ENCODE peak calls at places on chromosomes 4 and X, in seven cellular contexts. I is choroid plexus epithelial cell, U is neural progenitor cell, P is neural crest cell, D is psoas muscle, G is HFFc6, B is lower leg skin. V is an unnamed sample.

GRCh38 chr4:40190880-40191815 is 5.7 kb upstream of the RHOH start:
- DNase-seq in U (no peak), B (no peak), D (no peak), I (no peak), G (no peak), P (no peak), V (no peak)

GRCh38 chr4:81565137-81565870 is 93.6 kb upstream of the RASGEF1B start:
- DNase-seq in I (peak; percentile 47), D (peak; percentile 86), U (peak; percentile 34), G (no peak), B (peak; percentile 96), P (peak; percentile 20), V (no peak)

GRCh38 chr4:150569384-150569987 is 12.5 kb upstream of the MAB21L2 start:
- DNase-seq in U (no peak), I (peak; percentile 83), B (no peak), P (no peak), D (no peak), G (peak; percentile 33), V (no peak)

GRCh38 chr4:60938181-60938580 is 261.9 kb upstream of the ADGRL3 start:
- DNase-seq in D (no peak), I (no peak), P (no peak), U (no peak), G (no peak), B (no peak), V (no peak)

GRCh38 chrX:56069299-56069941 is 162.7 kb upstream of the KLF8 start:
- DNase-seq in P (no peak), B (no peak), G (no peak), I (no peak), U (no peak), D (no peak), V (no peak)

GRCh38 chr4:184689681-184690080 is 40.1 kb downstream of the PRIMPOL start:
- DNase-seq in G (no peak), I (peak; percentile 51), B (no peak), P (no peak), D (no peak), U (no peak), V (no peak)

GRCh38 chr4:15198070-15198727 is 195.9 kb downstream of the CPEB2 start:
- DNase-seq in D (no peak), I (peak; percentile 88), P (no peak), U (no peak), G (no peak), B (no peak), V (no peak)

GRCh38 chr4:88674989-88675388 is 22.6 kb downstream of the NAP1L5 start:
- DNase-seq in P (no peak), I (peak; percentile 50), B (no peak), U (no peak), D (no peak), G (no peak), V (peak; percentile 43)

GRCh38 chr4:89599026-89599425 is 237.9 kb downstream of the SNCA start:
- DNase-seq in G (no peak), I (peak; percentile 2), B (no peak), P (no peak), D (no peak), U (no peak), V (no peak)

GRCh38 chrX:136659174-136659573 is 11.2 kb downstream of the CD40LG start:
- DNase-seq in B (no peak), U (no peak), P (no peak), D (no peak), G (no peak), I (no peak), V (no peak)

GRCh38 chrX:37423864-37424569 is 74.9 kb downstream of the PRRG1 start:
- DNase-seq in P (no peak), D (no peak), U (no peak), G (peak; percentile 18), I (peak; percentile 50), B (no peak), V (no peak)

GRCh38 chrX:74383611-74384010 is 37.7 kb upstream of the SLC16A2 start:
- DNase-seq in I (peak; percentile 73), U (peak; percentile 44), P (peak; percentile 1), D (no peak), G (peak; percentile 43), B (no peak), V (peak; percentile 20)

GRCh38 chrX:10598540-10598939 is 21.8 kb downstream of the MID1 start:
- DNase-seq in P (no peak), B (no peak), I (no peak), U (no peak), G (no peak), D (no peak), V (no peak)

GRCh38 chr4:101211146-101211553 is 136.2 kb downstream of the PPP3CA start:
- DNase-seq in U (no peak), P (no peak), G (peak; percentile 62), I (no peak), B (no peak), D (no peak), V (peak; percentile 19)

GRCh38 chr4:143282170-143282760 is 54.4 kb upstream of the GAB1 start:
- DNase-seq in G (no peak), B (no peak), U (no peak), D (no peak), P (no peak), I (no peak), V (peak; percentile 56)

GRCh38 chrX:57286507-57287251 is at the start of gene FAAH2:
- DNase-seq in G (no peak), P (no peak), I (no peak), D (peak; percentile 21), U (peak; percentile 73), B (peak; percentile 74), V (no peak)

GRCh38 chrX:45344597-45344996 is 143.9 kb upstream of the DIPK2B start:
- DNase-seq in G (peak; percentile 80), I (peak; percentile 18), B (no peak), P (no peak), D (no peak), U (no peak), V (peak; percentile 33)

GRCh38 chrX:47690175-47690574 is 31.2 kb upstream of the UXT start:
- DNase-seq in P (no peak), U (no peak), B (no peak), G (peak; percentile 4), I (no peak), D (no peak), V (no peak)

GRCh38 chrX:129833153-129834004 is 10.3 kb downstream of the ZDHHC9 start:
- DNase-seq in B (peak; percentile 32), I (peak; percentile 81), P (no peak), D (no peak), U (no peak), G (peak; percentile 21), V (no peak)

GRCh38 chr4:110172972-110173371 is 25.4 kb downstream of the ELOVL6 start:
- DNase-seq in I (no peak), D (no peak), B (no peak), P (no peak), G (no peak), U (no peak), V (no peak)

GRCh38 chrX:119887721-119888425 is 7.8 kb upstream of the AKAP14 start:
- DNase-seq in P (peak; percentile 74), U (peak; percentile 83), G (peak; percentile 43), I (peak; percentile 50), D (peak; percentile 68), B (peak; percentile 87), V (no peak)

GRCh38 chr4:184755278-184755677 is 21.4 kb upstream of the CENPU start:
- DNase-seq in U (no peak), B (no peak), P (no peak), D (peak; percentile 71), G (peak; percentile 85), I (peak; percentile 61), V (no peak)

DNA sequence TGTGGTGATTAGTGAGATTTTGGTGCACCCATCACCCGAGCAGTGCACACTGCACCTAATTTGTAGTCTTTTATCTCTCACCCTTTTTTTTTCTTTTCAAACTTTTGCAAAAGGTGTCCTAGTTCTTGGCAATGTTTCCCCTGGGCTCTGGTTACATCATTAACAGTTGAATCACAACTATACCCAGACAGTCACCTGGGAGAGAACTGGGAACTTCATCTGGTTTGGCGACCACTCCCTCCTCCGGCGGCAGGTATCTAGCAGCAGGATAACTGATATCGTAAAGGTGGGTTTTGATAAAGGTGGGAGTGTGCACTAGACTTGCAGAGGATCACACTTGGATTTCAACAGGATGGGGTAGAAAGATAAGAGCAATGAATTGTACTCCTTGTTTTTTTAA is 140.5 kb downstream of the CHIC2 start:
- DNase-seq in I (no peak), D (no peak), U (no peak), G (no peak), P (no peak), B (no peak), V (no peak)
- TF ChIP-seq CTCF in I (no peak), D (no peak), U (no peak), G (no peak), P (no peak), B (no peak), V (no peak)

GRCh38 chr4:29805245-29805644 is 914.9 kb upstream of the PCDH7 start:
- DNase-seq in U (peak; percentile 57), G (no peak), D (no peak), P (no peak), I (no peak), B (no peak), V (no peak)
- TF ChIP-seq CTCF in U (peak; percentile 68), G (peak; percentile 64), D (no peak), P (no peak), I (no peak), B (no peak), V (no peak)

GRCh38 chrX:147838465-147839131 is 73.1 kb upstream of the FMR1 start:
- DNase-seq in U (peak; percentile 9), G (no peak), P (no peak), B (no peak), D (no peak), I (peak; percentile 10), V (no peak)
- TF ChIP-seq CTCF in U (peak; percentile 66), G (peak; percentile 37), P (peak; percentile 62), B (no peak), D (no peak), I (peak; percentile 21), V (no peak)

GRCh38 chrX:153644356-153645125 is 2.5 kb upstream of the DUSP9 start:
- DNase-seq in P (no peak), G (no peak), I (no peak), D (peak; percentile 34), B (peak; percentile 56), U (peak; percentile 60), V (no peak)
- TF ChIP-seq CTCF in P (no peak), G (no peak), I (no peak), D (no peak), B (no peak), U (peak; percentile 23), V (no peak)

GRCh38 chr4:4899202-4899925 is 39.9 kb downstream of the MSX1 start:
- DNase-seq in I (no peak), P (no peak), B (peak; percentile 43), D (no peak), G (no peak), U (no peak), V (no peak)

GRCh38 chr4:4901877-4902276 is 42.4 kb downstream of the MSX1 start:
- DNase-seq in P (no peak), D (no peak), I (no peak), U (peak; percentile 23), G (no peak), B (no peak), V (no peak)
- TF ChIP-seq CTCF in P (peak; percentile 25), D (no peak), I (peak; percentile 12), U (peak; percentile 48), G (no peak), B (no peak), V (peak; percentile 12)

GRCh38 chr4:147816382-147817254 is 84.7 kb downstream of the ARHGAP10 start:
- DNase-seq in D (no peak), U (no peak), G (no peak), I (no peak), P (no peak), B (no peak), V (no peak)
- TF ChIP-seq CTCF in D (no peak), U (no peak), G (no peak), I (no peak), P (no peak), B (no peak), V (no peak)

V was measured in HFF-Myc.